ENCODE peak calls at places on chromosomes 13 and 19, in five cellular contexts. V is heart left ventricle, U is uterus, C is thyroid gland, B is IMR-90. H is an unnamed sample.

GRCh38 chr13:110303644-110304043 is 3.3 kb downstream of the COL4A1 start:
- DNase-seq in V (no peak), U (no peak), C (no peak), B (no peak), H (no peak)

GRCh38 chr13:30829145-30829544 is 76.9 kb upstream of the MEDAG start:
- DNase-seq in V (no peak), U (no peak), C (no peak), B (peak; percentile 82), H (no peak)

GRCh38 chr19:49224856-49225255 is 67.3 kb downstream of the TRPM4 start:
- DNase-seq in V (peak; percentile 70), U (no peak), C (peak; percentile 57), B (peak; percentile 57), H (peak; percentile 71)

GRCh38 chr19:15108845-15109767 is 1.9 kb downstream of the SYDE1 start:
- DNase-seq in V (no peak), U (no peak), C (no peak), B (no peak), H (no peak)

GRCh38 chr13:29227560-29227959 is 367.9 kb downstream of the SLC7A1 start:
- DNase-seq in V (no peak), U (no peak), C (no peak), B (no peak), H (no peak)

GRCh38 chr19:27689734-27690241 is 1523.2 kb downstream of the UQCRFS1 start:
- DNase-seq in V (no peak), U (no peak), C (no peak), B (no peak), H (no peak)

GRCh38 chr13:108326318-108326717 is 56.8 kb downstream of the TNFSF13B start:
- DNase-seq in V (no peak), U (no peak), C (no peak), B (no peak), H (no peak)

GRCh38 chr19:5147971-5148793 is 179.3 kb downstream of the KDM4B start:
- DNase-seq in V (peak; percentile 56), U (no peak), C (peak; percentile 2), B (no peak), H (no peak)

GRCh38 chr13:112881656-112882554 is 87.1 kb upstream of the MCF2L start:
- DNase-seq in V (peak; percentile 47), U (no peak), C (no peak), B (no peak), H (no peak)

GRCh38 chr19:2113436-2114211 is 16.9 kb downstream of the IZUMO4 start:
- DNase-seq in V (no peak), U (no peak), C (no peak), B (no peak), H (no peak)

GRCh38 chr13:85019121-85019520 is 780.1 kb downstream of the SLITRK6 start:
- DNase-seq in V (no peak), U (no peak), C (no peak), B (no peak), H (no peak)

GRCh38 chr19:16846901-16847300 is 17.7 kb downstream of the SIN3B start:
- DNase-seq in V (no peak), U (no peak), C (no peak), B (no peak), H (no peak)
- H3K36me3 ChIP-seq in V (peaks cover 100% of the 10 kb centered on the region), U (no peaks in the 10 kb centered on the region), C (peaks cover 89% of the 10 kb centered on the region), B (peaks cover 68% of the 10 kb centered on the region), H (peaks cover 62% of the 10 kb centered on the region)

GRCh38 chr19:58400916-58401824 is 5.7 kb downstream of the RNF225 start:
- DNase-seq in V (peak; percentile 100), U (peak; percentile 99), C (peak; percentile 100), B (peak; percentile 99), H (peak; percentile 100)
- TF ChIP-seq CTCF in V (no peak), U (no peak), C (no peak), B (no peak), H (no peak)

DNA sequence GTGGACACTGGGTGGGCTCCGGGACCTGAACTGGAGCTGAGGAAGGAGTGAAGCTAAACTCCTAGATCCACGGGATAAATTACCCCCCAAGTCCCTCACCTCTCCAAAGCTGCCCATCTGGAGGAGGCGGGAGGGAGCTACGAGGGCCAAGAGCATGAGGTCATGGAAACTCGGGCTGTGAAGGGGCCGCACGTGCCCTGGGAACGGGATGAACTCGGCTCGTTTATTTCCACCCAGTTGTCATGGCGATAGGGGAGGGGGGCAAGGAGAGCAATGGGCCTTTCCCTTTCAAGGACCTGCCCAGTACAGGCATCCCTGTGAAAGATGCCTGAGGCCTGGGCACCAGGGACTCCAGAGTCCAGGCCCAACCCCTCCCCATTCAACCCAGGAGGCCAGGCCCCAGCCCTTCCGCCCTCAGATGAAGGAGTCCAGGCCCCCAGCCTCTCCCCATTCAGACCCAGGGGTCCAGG is 3.8 kb downstream of the PPP1R12C start:
- DNase-seq in V (peak; percentile 85), U (peak; percentile 99), C (peak; percentile 99), B (peak; percentile 92), H (peak; percentile 58)
- TF ChIP-seq POLR2A in V (peak; percentile 69), U (peak; percentile 56), C (no peak), B (peak; percentile 32), H (no peak)

GRCh38 chr19:7618771-7619510 is 10.4 kb downstream of the XAB2 start:
- DNase-seq in V (no peak), U (no peak), C (peak; percentile 98), B (no peak), H (peak; percentile 96)
- H3K36me3 ChIP-seq in V (peaks cover 57% of the 10 kb centered on the region), U (no peaks in the 10 kb centered on the region), C (peaks cover 47% of the 10 kb centered on the region), B (peaks cover 51% of the 10 kb centered on the region), H (peaks cover 94% of the 10 kb centered on the region)

GRCh38 chr13:98397221-98397620 is 179.7 kb downstream of the STK24 start:
- DNase-seq in V (no peak), U (no peak), C (no peak), B (peak; percentile 40), H (no peak)
- TF ChIP-seq CTCF in V (peak; percentile 21), U (peak; percentile 15), C (no peak), B (peak; percentile 43), H (no peak)